ENCODE peak calls at places on chromosome 18, in nine cellular contexts. L is gastrocnemius medialis; A is activated CD8-positive, alpha-beta T cell treated with anti-CD3 and anti-CD28 coated beads for 36 hours; K is AG20443; Z is hepatic stellate cell; O is RKO; M is GM04504; Y is T follicular helper cell; F is T-helper 1 cell. H is an unnamed sample.

GRCh38 chr18:21191596-21192307 is 50.3 kb upstream of the GREB1L start:
- DNase-seq in M (peak; percentile 52), L (peak; percentile 25), A (peak; percentile 46), Y (no peak), K (peak; percentile 85), F (no peak), Z (peak; percentile 67), O (peak; percentile 38), H (no peak)

GRCh38 chr18:58820251-58820650 is 44.4 kb upstream of the ZNF532 start:
- DNase-seq in Y (no peak), O (no peak), M (no peak), L (no peak), F (no peak), Z (no peak), K (no peak), A (no peak), H (no peak)

GRCh38 chr18:1048048-1048447 is 143.4 kb downstream of the ADCYAP1 start:
- DNase-seq in L (no peak), F (no peak), M (no peak), Z (no peak), O (no peak), A (no peak), K (no peak), Y (no peak), H (no peak)

GRCh38 chr18:63264871-63265270 is 54.7 kb downstream of the BCL2 start:
- DNase-seq in L (peak; percentile 63), M (no peak), Z (no peak), A (no peak), K (no peak), F (no peak), Y (no peak), O (no peak), H (no peak)

GRCh38 chr18:55781481-55781957 is 193.5 kb upstream of the TCF4 start:
- DNase-seq in L (peak; percentile 36), A (no peak), O (no peak), Y (no peak), K (peak; percentile 67), Z (peak; percentile 65), M (no peak), F (no peak), H (no peak)

GRCh38 chr18:76343938-76344569 is 151.0 kb downstream of the ZNF516 start:
- DNase-seq in M (no peak), Z (no peak), F (no peak), K (no peak), O (no peak), L (no peak), Y (no peak), A (no peak), H (no peak)

GRCh38 chr18:23243178-23243577 is 107.9 kb downstream of the CABLES1 start:
- DNase-seq in O (no peak), M (no peak), F (no peak), Y (no peak), L (no peak), A (no peak), K (no peak), Z (no peak), H (no peak)

GRCh38 chr18:21991081-21991534 is 178.3 kb upstream of the GATA6 start:
- DNase-seq in K (no peak), L (no peak), O (no peak), M (no peak), Z (no peak), F (no peak), A (no peak), Y (no peak), H (no peak)

GRCh38 chr18:35619468-35619867 is 37.9 kb downstream of the GALNT1 start:
- DNase-seq in K (peak; percentile 49), Z (no peak), F (no peak), M (no peak), L (peak; percentile 23), A (no peak), Y (no peak), O (no peak), H (no peak)

H was measured in CD4-positive, alpha-beta T cell.